ENCODE peak calls at places on chromosomes 11 and 22, in four cellular contexts. U is A549, L is K562, Z is HepG2. O is an unnamed sample.

GRCh38 chr22:27668828-27669797 is 132.4 kb downstream of the MN1 start:
- DNase-seq in U (peak), L (peak), Z (peak), O (peak)

GRCh38 chr11:5992604-5993251 is 5.9 kb upstream of the OR52L1 start:
- DNase-seq in U (peak), L (peak), Z (peak), O (peak)

GRCh38 chr11:61377461-61378160 is 14.8 kb upstream of the TMEM216 start:
- DNase-seq in U (no peak), L (no peak), Z (no peak), O (no peak)

GRCh38 chr11:69295995-69296889 is 2.3 kb downstream of the MYEOV start:
- DNase-seq in U (no peak), L (no peak), Z (peak), O (no peak)

GRCh38 chr11:17063171-17064002 is 14.1 kb downstream of the RPS13 start:
- DNase-seq in U (peak), L (peak), Z (peak), O (peak)

GRCh38 chr11:2566223-2567025 is 121.6 kb downstream of the KCNQ1 start:
- DNase-seq in U (no peak), L (peak), Z (no peak), O (no peak)

GRCh38 chr11:91926967-91927366 is 297.7 kb upstream of the FAT3 start:
- DNase-seq in U (no peak), L (no peak), Z (no peak), O (peak)

GRCh38 chr11:78061088-78061920 is 2.4 kb upstream of the THRSP start:
- DNase-seq in U (no peak), L (no peak), Z (peak), O (no peak)

GRCh38 chr11:66069715-66070603 is at the start of gene PACS1:
- DNase-seq in U (peak), L (peak), Z (peak), O (peak)

GRCh38 chr22:47619631-47620030 is 857.2 kb downstream of the TBC1D22A start:
- DNase-seq in U (no peak), L (no peak), Z (no peak), O (no peak)

GRCh38 chr11:130159657-130160459 is at the start of gene ST14:
- DNase-seq in U (no peak), L (no peak), Z (no peak), O (no peak)

GRCh38 chr11:124276081-124276480 is 19.9 kb downstream of the OR8G5 start:
- DNase-seq in U (no peak), L (peak), Z (no peak), O (peak)

GRCh38 chr11:76639621-76640020 is 30.9 kb downstream of the LRRC32 start:
- DNase-seq in U (no peak), L (no peak), Z (no peak), O (no peak)

GRCh38 chr22:48563966-48564330 is 1263.7 kb downstream of the BRD1 start:
- DNase-seq in U (no peak), L (no peak), Z (no peak), O (no peak)

GRCh38 chr11:129930306-129930705 is 34.9 kb upstream of the NFRKB start:
- DNase-seq in U (no peak), L (peak), Z (no peak), O (peak)

GRCh38 chr22:37095113-37095512 is 14.4 kb downstream of the TMPRSS6 start:
- DNase-seq in U (no peak), L (no peak), Z (no peak), O (no peak)

GRCh38 chr11:58513747-58514367 is 6.0 kb upstream of the OR5B21 start:
- DNase-seq in U (peak), L (peak), Z (peak), O (peak)

GRCh38 chr11:61489833-61490585 is 18.5 kb upstream of the LRRC10B start:
- DNase-seq in U (no peak), L (peak), Z (peak), O (no peak)

GRCh38 chr22:30452861-30453260 is 19.0 kb downstream of the SEC14L3 start:
- DNase-seq in U (no peak), L (no peak), Z (no peak), O (no peak)

GRCh38 chr11:65773784-65774411 is 6.9 kb downstream of the AP5B1 start:
- DNase-seq in U (no peak), L (no peak), Z (no peak), O (no peak)

GRCh38 chr11:45904309-45904915 is 2.7 kb downstream of the FREY1 start:
- DNase-seq in U (no peak), L (peak), Z (no peak), O (no peak)

GRCh38 chr11:24560324-24560723 is 63.5 kb downstream of the LUZP2 start:
- DNase-seq in U (no peak), L (no peak), Z (no peak), O (no peak)

GRCh38 chr22:22569218-22569617 is 10.2 kb upstream of the PRAME start:
- DNase-seq in U (no peak), L (no peak), Z (no peak), O (no peak)

GRCh38 chr22:38823076-38823475 is 20.8 kb downstream of the NPTXR start:
- DNase-seq in U (no peak), L (no peak), Z (no peak), O (no peak)

GRCh38 chr22:24157783-24158170 is 23.5 kb upstream of the SUSD2 start:
- DNase-seq in U (no peak), L (no peak), Z (no peak), O (no peak)

GRCh38 chr11:40030867-40031266 is 1428.6 kb downstream of the LRRC4C start:
- DNase-seq in U (no peak), L (no peak), Z (no peak), O (no peak)

GRCh38 chr22:31160328-31160978 is 471 bp downstream of the RNF185 start:
- DNase-seq in U (no peak), L (peak), Z (no peak), O (peak)

GRCh38 chr11:60914620-60915249 is 777 bp downstream of the TMEM109 start:
- DNase-seq in U (peak), L (peak), Z (no peak), O (peak)

GRCh38 chr11:6746086-6746618 is 25.6 kb downstream of the OR2AG2 start:
- DNase-seq in U (no peak), L (no peak), Z (no peak), O (peak)

GRCh38 chr11:2517386-2518064 is 72.7 kb downstream of the KCNQ1 start:
- DNase-seq in U (no peak), L (no peak), Z (no peak), O (no peak)

GRCh38 chr22:27094633-27095308 is 437.4 kb downstream of the MIAT start:
- DNase-seq in U (no peak), L (no peak), Z (no peak), O (no peak)

GRCh38 chr11:72024073-72024749 is 25.5 kb downstream of the IL18BP start:
- DNase-seq in U (no peak), L (no peak), Z (no peak), O (no peak)

GRCh38 chr11:88484873-88485621 is 147.5 kb upstream of the CTSC start:
- DNase-seq in U (peak), L (peak), Z (peak), O (peak)

GRCh38 chr22:42127606-42128005 is 3.0 kb downstream of the CYP2D6 start:
- DNase-seq in U (no peak), L (no peak), Z (no peak), O (no peak)

GRCh38 chr11:61337706-61338268 is 4.8 kb downstream of the TKFC start:
- DNase-seq in U (no peak), L (no peak), Z (no peak), O (no peak)

GRCh38 chr11:3959015-3959917 is 103.8 kb downstream of the STIM1 start:
- DNase-seq in U (peak), L (peak), Z (peak), O (no peak)

GRCh38 chr11:64582885-64583284 is 8.1 kb upstream of the SLC22A12 start:
- DNase-seq in U (no peak), L (no peak), Z (no peak), O (no peak)

GRCh38 chr22:39825661-39826102 is 67.9 kb downstream of the ENTHD1 start:
- DNase-seq in U (no peak), L (no peak), Z (no peak), O (no peak)

GRCh38 chr11:47516155-47516554 is 36.8 kb downstream of the CELF1 start:
- DNase-seq in U (no peak), L (no peak), Z (no peak), O (no peak)

GRCh38 chr11:47516984-47517853 is 35.7 kb downstream of the CELF1 start:
- DNase-seq in U (no peak), L (no peak), Z (peak), O (no peak)

GRCh38 chr11:47512701-47513100 is 40.2 kb downstream of the CELF1 start:
- DNase-seq in U (no peak), L (no peak), Z (no peak), O (no peak)

GRCh38 chr11:47511927-47512326 is 41.0 kb downstream of the CELF1 start:
- DNase-seq in U (no peak), L (no peak), Z (no peak), O (no peak)

GRCh38 chr11:47514825-47515647 is 37.9 kb downstream of the CELF1 start:
- DNase-seq in U (no peak), L (peak), Z (no peak), O (peak)
- TF ChIP-seq MYC in U (no peak), L (peak), Z (no peak), O (no peak)

DNA sequence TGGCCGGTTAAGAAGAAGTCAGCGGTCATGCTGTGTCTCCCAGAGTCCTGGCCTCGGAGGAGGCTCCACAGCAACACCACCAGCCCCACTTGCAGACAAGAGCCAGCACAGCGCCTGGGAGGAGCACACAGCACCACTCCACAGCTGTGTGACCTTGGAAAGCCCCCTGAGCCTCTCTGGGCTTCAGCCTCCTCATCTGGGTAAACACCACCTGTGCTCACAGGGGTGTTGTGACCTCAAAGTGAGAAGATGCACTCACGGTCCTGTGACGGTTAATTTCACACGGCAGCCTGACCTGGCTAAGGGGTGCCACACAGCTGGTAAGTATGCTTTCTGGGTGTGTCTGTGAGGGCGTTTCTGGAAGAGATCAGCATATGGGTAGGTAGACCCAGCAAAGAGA is 54.7 kb downstream of the PHF21B start:
- DNase-seq in U (no peak), L (no peak), Z (no peak), O (no peak)
- H3K27ac ChIP-seq in U (no peak), L (no peak), Z (no peak), O (no peak)

GRCh38 chr11:107598225-107599139 is 7.5 kb downstream of the ELMOD1 start:
- DNase-seq in U (peak), L (no peak), Z (no peak), O (peak)
- H3K4me2 ChIP-seq in U (no peak), L (no peak), Z (no peak), O (no peak)

DNA sequence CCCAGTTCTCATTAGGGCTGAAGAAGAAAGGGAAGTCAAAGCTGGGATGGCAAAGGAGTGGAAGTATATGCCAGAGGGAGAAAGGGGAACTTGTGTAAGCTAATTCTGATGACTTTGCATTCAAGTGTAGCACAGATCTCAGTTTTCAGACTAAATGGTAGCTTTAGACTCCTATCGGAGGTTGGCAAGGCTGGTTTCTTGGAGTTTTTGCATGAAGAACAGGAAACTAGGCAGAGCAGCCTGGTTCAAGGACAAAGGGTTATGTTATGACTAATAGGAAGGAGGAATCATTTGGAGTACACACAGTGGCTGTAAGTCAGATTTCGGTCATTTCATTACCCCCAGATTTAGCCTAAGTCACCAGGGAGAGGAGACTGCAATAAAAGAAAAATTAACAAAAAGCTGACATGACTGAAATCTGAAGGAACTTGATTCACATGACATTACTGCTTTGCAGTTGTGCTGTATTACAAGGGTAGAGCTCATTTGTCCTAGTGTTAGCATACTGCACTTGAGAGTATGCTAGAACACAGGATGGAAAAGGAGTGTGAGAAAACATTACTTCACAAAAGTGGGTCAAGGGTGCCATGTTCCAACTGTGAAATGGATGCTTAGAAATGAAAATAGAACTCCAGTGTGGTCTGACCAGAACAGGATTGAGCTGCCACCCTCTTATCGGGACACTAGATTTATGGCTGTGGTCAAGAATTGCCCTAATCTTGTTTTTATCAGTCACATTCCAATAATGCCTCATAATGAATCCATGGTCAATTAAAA is 23.6 kb downstream of the ADM start:
- DNase-seq in U (no peak), L (no peak), Z (no peak), O (peak)
- TF ChIP-seq MYC in U (no peak), L (no peak), Z (no peak), O (no peak)

GRCh38 chr11:105923252-105923651 is 98.8 kb downstream of the MSANTD4 start:
- DNase-seq in U (no peak), L (no peak), Z (no peak), O (no peak)
- H3K27ac ChIP-seq in U (no peak), L (no peak), Z (no peak), O (no peak)

GRCh38 chr22:17964647-17965046 is 59.7 kb downstream of the MICAL3 start:
- DNase-seq in U (no peak), L (no peak), Z (no peak), O (no peak)

GRCh38 chr22:17966403-17966717 is 58.0 kb downstream of the MICAL3 start:
- DNase-seq in U (no peak), L (no peak), Z (no peak), O (no peak)

GRCh38 chr22:17964153-17964552 is 60.2 kb downstream of the MICAL3 start:
- DNase-seq in U (no peak), L (no peak), Z (no peak), O (no peak)

GRCh38 chr22:17968126-17968525 is 56.2 kb downstream of the MICAL3 start:
- DNase-seq in U (no peak), L (no peak), Z (no peak), O (no peak)

GRCh38 chr22:17965538-17966402 is 58.6 kb downstream of the MICAL3 start:
- DNase-seq in U (no peak), L (no peak), Z (no peak), O (no peak)
- H3K4me2 ChIP-seq in U (peak), L (peak), Z (no peak), O (no peak)

DNA sequence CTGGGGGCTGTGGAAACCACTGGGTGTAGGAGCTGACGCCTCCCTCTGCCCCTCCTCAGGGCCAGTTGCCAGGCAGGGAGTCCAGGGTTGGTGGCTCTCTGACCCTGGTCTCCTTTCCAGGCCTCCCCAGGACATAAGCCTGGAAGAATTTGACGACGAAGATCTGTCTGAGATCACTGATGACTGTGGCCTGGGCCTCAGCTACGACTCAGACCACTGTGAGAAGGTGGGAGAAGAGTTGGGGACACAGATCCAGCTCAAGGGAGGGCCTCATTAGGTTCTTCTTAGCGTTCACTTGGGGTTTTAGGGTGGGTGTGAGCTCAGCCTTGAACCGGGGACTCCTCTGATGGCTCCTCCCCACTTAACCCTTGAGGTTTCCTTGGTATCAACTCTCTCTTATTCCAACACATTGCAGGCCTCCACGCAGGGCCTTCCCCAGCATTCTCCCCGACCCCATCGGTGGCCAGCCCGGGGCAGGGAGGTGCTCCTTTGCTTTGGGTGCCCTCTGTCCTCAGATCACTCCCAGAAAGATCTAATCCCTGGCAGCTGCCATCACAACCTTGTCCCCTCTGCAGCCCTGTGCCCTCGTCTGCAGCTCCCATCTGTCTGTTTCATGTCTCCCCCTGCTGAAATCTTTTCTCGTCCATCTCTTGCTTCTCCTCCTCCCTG is 1.2 kb downstream of the MAPK8IP2 start:
- DNase-seq in U (no peak), L (no peak), Z (no peak), O (no peak)
- TF ChIP-seq MYC in U (no peak), L (no peak), Z (no peak), O (no peak)

DNA sequence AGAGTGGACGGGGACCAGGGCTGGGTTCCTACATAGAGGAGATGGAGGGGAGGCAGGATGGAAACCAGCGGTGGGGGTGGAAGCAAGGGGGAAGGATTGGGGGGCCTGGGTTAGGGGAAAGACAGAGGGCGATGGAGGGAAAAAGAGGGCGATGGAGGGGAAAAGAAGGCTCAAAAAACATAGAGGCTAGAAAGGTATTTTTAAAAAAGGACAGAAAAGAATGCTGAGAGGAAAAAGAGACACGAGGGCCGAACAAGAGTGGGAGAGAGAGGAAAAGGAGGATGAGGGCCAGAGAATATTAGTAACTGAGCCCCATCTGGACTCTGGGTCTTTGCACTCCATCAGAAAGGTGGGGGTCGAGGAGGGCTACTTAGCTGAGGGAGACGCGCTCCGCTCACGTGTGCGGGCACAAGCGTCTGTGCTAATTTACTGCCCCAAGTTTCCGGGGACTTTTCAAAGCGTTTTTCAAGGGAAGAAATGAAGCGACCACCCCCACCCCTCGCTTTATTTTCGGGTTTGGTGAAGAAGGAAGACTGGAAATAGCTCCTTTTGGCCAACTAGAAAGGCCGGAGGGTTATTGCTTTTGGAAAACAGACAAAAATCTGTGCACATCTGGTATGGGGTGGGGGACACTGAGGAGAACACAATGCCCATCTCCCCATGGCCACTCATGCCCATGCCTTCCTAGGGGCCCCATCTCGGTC is 14.4 kb downstream of the PAX6 start:
- DNase-seq in U (no peak), L (no peak), Z (no peak), O (no peak)
- H3K27ac ChIP-seq in U (no peak), L (no peak), Z (no peak), O (no peak)

O was measured in endothelial cell of umbilical vein.